ENCODE peak calls at places on chromosome 17, in ten cellular contexts. I, U, W, T, R, N, H, L, Q and O are unnamed samples.

GRCh38 chr17:79778504-79779087 is 648 bp downstream of the CBX2 start:
- DNase-seq in I (no peak), U (no peak), W (no peak), T (no peak), R (no peak), N (peak), H (peak), L (no peak), Q (no peak), O (no peak)

GRCh38 chr17:8153550-8153956 is 1.3 kb upstream of the PER1 start:
- DNase-seq in I (peak), U (no peak), W (peak), T (no peak), R (no peak), N (no peak), H (no peak), L (peak), Q (no peak), O (peak)

GRCh38 chr17:45382226-45382625 is 50.4 kb downstream of the ARHGAP27 start:
- DNase-seq in I (no peak), U (no peak), W (no peak), T (no peak), R (no peak), N (no peak), H (no peak), L (no peak), Q (no peak), O (no peak)

GRCh38 chr17:35053204-35053603 is 10.3 kb downstream of the RFFL start:
- DNase-seq in I (no peak), U (no peak), W (no peak), T (no peak), R (no peak), N (no peak), H (no peak), L (no peak), Q (no peak), O (no peak)

GRCh38 chr17:76943202-76943601 is 75.0 kb downstream of the MGAT5B start:
- DNase-seq in I (no peak), U (no peak), W (no peak), T (no peak), R (no peak), N (no peak), H (no peak), L (no peak), Q (no peak), O (no peak)

GRCh38 chr17:64067642-64068041 is 47.2 kb upstream of the ICAM2 start:
- DNase-seq in I (no peak), U (no peak), W (no peak), T (no peak), R (no peak), N (no peak), H (no peak), L (no peak), Q (no peak), O (no peak)

GRCh38 chr17:44915321-44915726 is at the start of gene GFAP:
- DNase-seq in I (no peak), U (no peak), W (no peak), T (no peak), R (no peak), N (no peak), H (no peak), L (no peak), Q (no peak), O (no peak)

GRCh38 chr17:64428406-64428805 is 20.5 kb upstream of the MILR1 start:
- DNase-seq in I (no peak), U (no peak), W (no peak), T (no peak), R (no peak), N (no peak), H (no peak), L (no peak), Q (no peak), O (no peak)

GRCh38 chr17:13395346-13395745 is 206.4 kb downstream of the HS3ST3A1 start:
- DNase-seq in I (no peak), U (no peak), W (no peak), T (no peak), R (no peak), N (no peak), H (no peak), L (peak), Q (no peak), O (no peak)

GRCh38 chr17:5706835-5707234 is 122.5 kb upstream of the NLRP1 start:
- DNase-seq in I (peak), U (no peak), W (no peak), T (peak), R (peak), N (peak), H (peak), L (peak), Q (peak), O (peak)

GRCh38 chr17:69474171-69474831 is 59.8 kb downstream of the MAP2K6 start:
- DNase-seq in I (no peak), U (no peak), W (no peak), T (no peak), R (no peak), N (no peak), H (no peak), L (peak), Q (no peak), O (no peak)

GRCh38 chr17:21171970-21172510 is 41.9 kb downstream of the TMEM11 start:
- DNase-seq in I (no peak), U (no peak), W (peak), T (no peak), R (no peak), N (no peak), H (no peak), L (no peak), Q (no peak), O (no peak)

GRCh38 chr17:38511126-38512108 is 83.2 kb downstream of the ARHGAP23 start:
- DNase-seq in I (no peak), U (no peak), W (no peak), T (no peak), R (no peak), N (no peak), H (peak), L (peak), Q (no peak), O (no peak)

GRCh38 chr17:20071824-20072691 is 62.9 kb downstream of the SPECC1 start:
- DNase-seq in I (no peak), U (no peak), W (no peak), T (no peak), R (no peak), N (no peak), H (no peak), L (peak), Q (no peak), O (no peak)

GRCh38 chr17:2929881-2930533 is 133.4 kb downstream of the OR1D5 start:
- DNase-seq in I (peak), U (no peak), W (no peak), T (no peak), R (peak), N (peak), H (peak), L (peak), Q (peak), O (peak)

GRCh38 chr17:75111777-75112176 is 2.0 kb downstream of the ARMC7 start:
- DNase-seq in I (no peak), U (no peak), W (no peak), T (no peak), R (no peak), N (no peak), H (no peak), L (no peak), Q (no peak), O (no peak)